ENCODE peak calls at places on chromosomes 13 and 19, in five cellular contexts. M is breast epithelium, X is upper lobe of left lung, K is colonic mucosa, D is psoas muscle. A is an unnamed sample.

GRCh38 chr19:10871711-10872550 is 578 bp downstream of the CARM1 start:
- DNase-seq in M (peak; percentile 54), X (peak; percentile 93), K (peak; percentile 60), D (peak; percentile 58), A (peak; percentile 52)

GRCh38 chr13:20993661-20994440 is 67.5 kb downstream of the LATS2 start:
- DNase-seq in M (no peak), X (no peak), K (no peak), D (no peak), A (no peak)

GRCh38 chr19:36526581-36526980 is 1.5 kb downstream of the ZNF260 start:
- DNase-seq in M (no peak), X (no peak), K (no peak), D (no peak), A (no peak)

GRCh38 chr13:53622431-53622830 is 593.8 kb downstream of the OLFM4 start:
- DNase-seq in M (no peak), X (no peak), K (no peak), D (no peak), A (no peak)

GRCh38 chr13:90717451-90717936 is 630.0 kb upstream of the MIR17HG start:
- DNase-seq in M (no peak), X (no peak), K (no peak), D (no peak), A (no peak)

GRCh38 chr19:3979289-3979673 is 6.0 kb downstream of the EEF2 start:
- DNase-seq in M (peak; percentile 27), X (peak; percentile 83), K (no peak), D (no peak), A (no peak)

GRCh38 chr13:110683203-110683883 is 22.6 kb downstream of the CARS2 start:
- DNase-seq in M (no peak), X (no peak), K (no peak), D (no peak), A (no peak)

GRCh38 chr19:11596156-11596555 is 1.1 kb upstream of the ZNF627 start:
- DNase-seq in M (no peak), X (no peak), K (no peak), D (no peak), A (no peak)

GRCh38 chr19:17522988-17523872 is 11.8 kb downstream of the PGLS start:
- DNase-seq in M (no peak), X (peak; percentile 79), K (peak; percentile 56), D (peak; percentile 41), A (peak; percentile 89)

GRCh38 chr13:39959497-39959896 is 304.0 kb downstream of the COG6 start:
- DNase-seq in M (no peak), X (no peak), K (no peak), D (no peak), A (no peak)

GRCh38 chr13:72141845-72142470 is 275.0 kb upstream of the DACH1 start:
- DNase-seq in M (no peak), X (no peak), K (no peak), D (no peak), A (no peak)

GRCh38 chr19:5207806-5208205 is 132.8 kb downstream of the PTPRS start:
- DNase-seq in M (no peak), X (no peak), K (no peak), D (no peak), A (no peak)

GRCh38 chr13:25738342-25738771 is 313.5 kb downstream of the SHISA2 start:
- DNase-seq in M (no peak), X (no peak), K (peak; percentile 30), D (no peak), A (no peak)

GRCh38 chr13:31930901-31931522 is 100.6 kb upstream of the FRY start:
- DNase-seq in M (no peak), X (no peak), K (no peak), D (no peak), A (peak; percentile 14)

DNA sequence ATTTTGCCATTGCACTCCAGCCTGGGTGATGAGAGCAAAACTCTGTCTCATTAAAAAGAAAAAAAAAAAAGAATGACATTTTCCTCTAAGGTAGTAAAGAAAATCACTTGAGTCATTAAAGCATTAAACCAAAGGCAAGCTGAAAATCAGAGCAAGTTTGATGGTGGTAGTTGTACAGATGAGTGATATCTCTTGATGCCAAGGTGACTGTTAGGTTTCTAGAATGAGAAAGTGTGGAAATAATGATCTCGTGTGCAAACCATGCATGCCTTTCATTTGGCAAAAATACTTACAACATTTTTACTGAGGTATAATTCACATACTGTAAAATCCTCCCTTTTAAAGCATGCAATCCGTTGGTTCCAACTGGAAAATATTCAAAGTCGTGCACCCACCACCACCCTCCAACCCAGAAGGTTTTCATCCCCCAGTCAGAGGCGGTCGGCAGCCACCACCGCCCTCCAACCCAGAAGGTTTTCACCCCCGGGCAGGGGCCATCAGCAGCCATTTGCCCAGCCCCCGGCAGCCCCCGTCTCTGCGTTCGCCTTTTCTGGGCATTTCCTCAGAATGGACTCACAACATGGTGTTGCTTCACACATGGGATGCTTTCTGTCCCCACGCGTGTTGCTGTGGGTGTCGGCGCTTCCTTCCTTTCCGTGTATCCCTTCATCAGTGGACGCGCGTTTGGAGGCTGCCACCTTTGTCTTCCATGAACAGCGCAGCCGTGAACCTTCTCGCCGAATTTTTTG is 90.2 kb downstream of the ATP11A start:
- DNase-seq in M (no peak), X (no peak), K (no peak), D (no peak), A (no peak)
- TF ChIP-seq CTCF in M (no peak), X (no peak), K (no peak), D (no peak), A (no peak)

GRCh38 chr19:19581391-19581790 is 37.1 kb downstream of the PBX4 start:
- DNase-seq in M (no peak), X (no peak), K (no peak), D (no peak), A (no peak)
- TF ChIP-seq CTCF in M (no peak), X (no peak), K (no peak), D (no peak), A (no peak)

DNA sequence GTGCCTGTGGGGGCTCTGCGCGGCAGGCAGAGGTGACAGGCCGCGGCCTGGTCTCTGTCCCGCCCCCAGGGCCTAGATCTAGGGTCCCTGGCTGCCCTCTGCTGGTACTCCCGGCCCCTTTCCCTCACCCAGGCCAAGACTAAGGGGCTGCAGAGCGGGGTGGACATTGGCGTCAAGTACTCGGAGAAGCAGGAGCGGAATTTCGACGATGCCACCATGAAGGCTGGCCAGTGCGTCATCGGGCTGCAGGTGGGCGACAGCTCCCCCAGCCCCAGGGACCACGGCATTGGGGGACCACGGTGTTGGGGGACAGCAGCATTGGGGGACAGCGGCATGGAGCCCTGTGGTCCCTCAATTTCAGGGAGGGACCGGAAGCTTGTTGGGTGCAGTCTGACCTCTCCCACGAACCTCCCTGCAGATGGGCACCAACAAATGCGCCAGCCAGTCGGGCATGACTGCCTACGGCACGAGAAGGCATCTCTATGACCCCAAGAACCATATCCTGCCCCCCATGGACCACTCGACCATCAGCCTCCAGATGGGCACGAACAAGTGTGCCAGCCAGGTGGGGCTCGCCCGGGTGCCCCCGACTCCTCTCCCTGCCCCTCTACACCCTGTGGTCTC is 3.8 kb upstream of the ABCA7 start:
- DNase-seq in M (no peak), X (peak; percentile 60), K (no peak), D (no peak), A (peak; percentile 46)
- TF ChIP-seq CTCF in M (no peak), X (no peak), K (no peak), D (no peak), A (peak; percentile 21)

DNA sequence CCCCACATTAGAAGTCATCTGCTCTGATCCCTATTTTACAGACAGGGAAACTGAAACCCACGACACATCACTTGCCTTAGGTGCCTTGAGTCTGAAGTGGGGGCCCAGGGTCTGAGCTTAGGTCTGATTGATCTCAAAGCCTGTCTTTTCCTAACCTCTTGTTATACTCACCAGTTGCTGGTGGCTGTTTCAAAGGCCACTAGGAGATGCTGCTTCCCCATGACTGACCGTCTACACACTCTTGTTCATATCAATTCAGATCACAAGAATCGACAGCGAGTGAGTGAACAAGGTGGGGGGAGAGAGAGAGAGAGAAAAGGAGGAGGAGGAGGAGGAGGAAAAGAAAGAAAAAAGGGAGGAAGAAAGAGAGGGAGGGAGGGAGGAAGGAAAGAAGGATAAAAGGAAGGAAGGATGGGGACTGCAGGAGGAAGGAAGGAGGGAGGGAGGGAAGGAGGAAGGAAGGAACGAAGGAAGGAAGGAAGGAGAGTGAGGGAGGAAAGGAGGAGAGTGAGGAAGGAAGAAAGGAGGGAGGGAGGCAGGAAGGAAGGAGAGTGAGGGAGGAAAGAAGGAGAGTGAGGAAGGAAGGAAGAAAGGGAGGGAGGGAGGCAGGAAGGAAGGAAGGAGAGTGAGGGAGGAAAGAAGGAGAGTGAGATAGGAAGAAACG is 3.3 kb downstream of the OR10H1 start:
- DNase-seq in M (no peak), X (no peak), K (no peak), D (no peak), A (peak; percentile 28)
- TF ChIP-seq CTCF in M (peak; percentile 32), X (peak; percentile 42), K (no peak), D (no peak), A (no peak)

GRCh38 chr19:33998739-33999345 is 173.5 kb upstream of the LSM14A start:
- DNase-seq in M (no peak), X (no peak), K (no peak), D (no peak), A (no peak)
- TF ChIP-seq CTCF in M (peak; percentile 53), X (peak; percentile 10), K (peak; percentile 23), D (peak; percentile 44), A (peak; percentile 34)

DNA sequence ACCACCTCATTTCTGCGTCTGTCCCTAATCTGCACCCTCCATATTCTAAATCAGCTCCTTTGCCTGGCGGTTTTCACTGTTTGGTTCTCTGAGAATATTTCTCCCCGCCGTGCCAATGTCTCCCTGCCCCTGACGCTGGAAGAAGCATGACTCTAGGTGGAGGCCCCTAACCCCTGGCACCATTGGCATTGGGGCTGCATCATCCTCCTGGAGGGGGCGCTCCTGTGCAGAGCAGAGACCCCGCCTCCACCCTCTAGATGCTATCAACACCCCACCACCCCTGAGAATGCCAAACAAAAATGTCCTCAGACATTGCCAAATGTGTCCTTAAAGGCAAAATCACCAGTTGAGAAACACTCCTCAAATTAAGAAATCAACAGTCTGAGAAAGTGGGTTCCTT is 6.5 kb downstream of the ZSCAN5B start:
- DNase-seq in M (no peak), X (no peak), K (no peak), D (no peak), A (no peak)
- TF ChIP-seq CTCF in M (no peak), X (no peak), K (no peak), D (no peak), A (no peak)

GRCh38 chr19:45051929-45052579 is 13.2 kb downstream of the CLASRP start:
- DNase-seq in M (no peak), X (no peak), K (peak; percentile 44), D (no peak), A (no peak)

GRCh38 chr19:45049073-45049736 is 10.4 kb downstream of the CLASRP start:
- DNase-seq in M (no peak), X (no peak), K (no peak), D (no peak), A (no peak)

GRCh38 chr19:45046355-45046754 is 7.5 kb downstream of the CLASRP start:
- DNase-seq in M (no peak), X (no peak), K (no peak), D (no peak), A (no peak)

GRCh38 chr19:45047188-45047797 is 8.4 kb downstream of the CLASRP start:
- DNase-seq in M (no peak), X (no peak), K (no peak), D (no peak), A (no peak)

DNA sequence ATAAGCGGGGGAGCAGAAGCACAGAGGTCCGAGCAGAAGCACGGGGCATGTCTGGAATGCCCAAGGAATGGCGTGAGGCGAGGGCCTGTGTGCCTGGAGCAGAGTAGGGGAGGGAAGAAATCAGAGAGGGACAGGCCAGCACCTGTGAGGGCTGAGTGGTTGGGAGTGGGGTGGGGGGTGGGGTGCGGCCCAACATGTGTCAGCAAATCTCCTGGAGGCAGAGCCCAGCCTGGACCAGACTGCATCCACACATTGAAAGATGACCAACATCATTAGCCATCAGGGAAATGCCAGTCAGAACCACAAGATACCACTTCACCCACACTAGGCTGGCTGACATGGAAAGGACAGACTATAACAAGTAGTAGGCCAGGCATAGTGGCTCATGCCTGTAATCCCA is 11.2 kb downstream of the CLASRP start:
- DNase-seq in M (no peak), X (no peak), K (no peak), D (no peak), A (no peak)
- TF ChIP-seq CTCF in M (no peak), X (no peak), K (no peak), D (no peak), A (no peak)

A was measured in activated CD8-positive, alpha-beta T cell treated with anti-CD3 and anti-CD28 coated beads for 36 hours.